ENCODE peak calls at places on chromosomes 11 and 22, in ten cellular contexts. C is heart right ventricle; Y is HCT116; B is pancreas; Q is CD4-positive, alpha-beta T cell; E is PC-9; H is hepatocyte; W is neural crest cell; D is left ventricle myocardium inferior; R is HFFc6. L is an unnamed sample.

GRCh38 chr22:19173047-19174035 is 5.2 kb downstream of the SLC25A1 start:
- DNase-seq in C (no peak), E (peak; percentile 50), Q (no peak), W (no peak), D (no peak), B (no peak), Y (no peak), H (peak; percentile 28), R (no peak), L (no peak)

GRCh38 chr11:95241673-95242072 is 10.7 kb upstream of the SESN3 start:
- DNase-seq in C (no peak), Y (no peak), D (no peak), R (no peak), Q (no peak), E (no peak), W (no peak), B (no peak), H (no peak), L (no peak)

GRCh38 chr22:20412474-20413216 is 18.7 kb downstream of the ZNF74 start:
- DNase-seq in H (no peak), E (no peak), D (no peak), Q (no peak), B (no peak), W (no peak), C (no peak), Y (no peak), R (no peak), L (no peak)

GRCh38 chr11:96748639-96749370 is 359.0 kb downstream of the JRKL start:
- DNase-seq in D (no peak), H (no peak), Y (no peak), W (no peak), B (no peak), Q (no peak), R (peak; percentile 69), E (no peak), C (no peak), L (no peak)

GRCh38 chr22:49327411-49327810 is 500.3 kb downstream of the BRD1 start:
- DNase-seq in D (no peak), B (no peak), E (no peak), H (no peak), Q (no peak), Y (no peak), R (no peak), C (no peak), W (no peak), L (no peak)

GRCh38 chr11:102415252-102415916 is 37.2 kb downstream of the TMEM123 start:
- DNase-seq in R (no peak), E (no peak), B (no peak), C (no peak), Y (no peak), W (no peak), D (no peak), H (no peak), Q (no peak), L (no peak)

GRCh38 chr22:24772493-24773220 is 1.9 kb downstream of the PIWIL3 start:
- DNase-seq in C (no peak), Q (no peak), W (no peak), Y (peak; percentile 61), H (peak; percentile 46), B (no peak), R (peak; percentile 64), E (no peak), D (no peak), L (peak; percentile 53)

GRCh38 chr11:86511086-86511551 is 136.4 kb downstream of the CCDC81 start:
- DNase-seq in Y (no peak), B (no peak), W (no peak), R (peak; percentile 48), H (peak; percentile 27), D (no peak), C (no peak), E (no peak), Q (no peak), L (no peak)

GRCh38 chr11:114291847-114292680 is 4.1 kb upstream of the NNMT start:
- DNase-seq in Q (no peak), H (no peak), E (no peak), B (no peak), W (no peak), R (peak; percentile 64), Y (no peak), D (no peak), C (no peak), L (no peak)

GRCh38 chr11:113896156-113896879 is 8.3 kb upstream of the HTR3B start:
- DNase-seq in B (no peak), D (no peak), Q (no peak), H (peak; percentile 63), E (no peak), R (peak; percentile 17), C (no peak), W (peak; percentile 46), Y (peak; percentile 10), L (peak; percentile 47)

GRCh38 chr11:64321533-64321932 is 3.6 kb downstream of the PRDX5 start:
- DNase-seq in H (peak; percentile 35), D (no peak), C (no peak), B (peak; percentile 60), Q (no peak), W (no peak), R (no peak), Y (no peak), E (peak; percentile 91), L (no peak)

DNA sequence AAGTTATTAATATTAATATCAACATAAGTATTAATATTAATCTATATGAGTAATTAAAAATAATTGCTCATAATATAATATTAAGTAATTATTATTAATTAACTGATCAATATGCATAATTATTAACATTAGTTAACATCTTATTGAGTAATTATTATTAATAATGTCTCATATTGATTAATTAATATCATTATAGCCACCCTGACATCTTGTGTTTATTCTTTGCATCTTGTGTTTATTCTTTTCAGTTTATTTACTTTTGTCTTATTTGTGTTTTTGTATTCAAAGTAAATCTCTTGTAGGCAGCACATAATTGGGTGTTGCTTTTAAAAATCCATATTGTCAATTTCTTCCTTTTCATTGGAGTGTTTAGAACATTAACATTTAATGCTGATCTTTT is 56.6 kb downstream of the MYEOV start:
- DNase-seq in Y (no peak), D (no peak), W (no peak), E (no peak), B (no peak), C (no peak), H (no peak), Q (no peak), R (no peak), L (no peak)
- TF ChIP-seq CTCF in Y (no peak), D (no peak), W (no peak), E (no peak), B (no peak), C (no peak), H (no peak), Q (no peak), R (no peak), L (no peak)

DNA sequence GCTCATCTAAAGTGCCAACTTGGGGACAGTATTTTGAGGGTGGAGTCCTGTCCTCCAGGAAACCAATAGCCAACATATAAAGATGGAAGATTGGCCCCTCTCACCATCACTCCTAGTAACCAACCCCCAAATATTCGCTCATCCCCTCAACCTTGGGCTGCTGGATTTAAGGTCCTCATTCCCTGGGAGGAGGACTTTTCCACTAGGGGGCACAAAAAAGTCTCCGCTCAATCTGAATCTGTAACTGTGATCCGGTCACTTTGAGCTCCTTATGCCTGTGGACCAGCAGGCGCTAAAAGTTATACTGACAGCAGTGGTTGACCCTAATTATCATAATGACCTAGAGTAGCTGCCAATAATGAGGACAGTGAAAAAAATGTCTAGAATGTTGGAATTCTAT is 20.5 kb upstream of the CLPB start:
- DNase-seq in W (no peak), D (no peak), Y (no peak), R (no peak), Q (no peak), E (no peak), H (no peak), B (no peak), C (no peak), L (no peak)
- TF ChIP-seq CTCF in W (no peak), D (no peak), Y (peak; percentile 25), R (peak; percentile 42), Q (no peak), E (no peak), H (no peak), B (no peak), C (no peak), L (no peak)

GRCh38 chr11:17471501-17471900 is 5.1 kb downstream of the ABCC8 start:
- DNase-seq in Y (no peak), H (no peak), D (no peak), B (no peak), R (no peak), Q (no peak), W (no peak), C (no peak), E (no peak), L (no peak)

GRCh38 chr11:17469998-17470397 is 6.6 kb downstream of the ABCC8 start:
- DNase-seq in B (no peak), R (no peak), Y (no peak), W (no peak), H (no peak), C (no peak), D (no peak), Q (no peak), E (no peak), L (no peak)

GRCh38 chr11:17475666-17476316 is 854 bp downstream of the ABCC8 start:
- DNase-seq in D (no peak), C (no peak), Y (no peak), H (no peak), B (no peak), R (no peak), W (peak; percentile 13), E (no peak), Q (no peak), L (peak; percentile 11)

GRCh38 chr11:17472467-17472866 is 4.2 kb downstream of the ABCC8 start:
- DNase-seq in Y (no peak), R (no peak), Q (no peak), E (no peak), W (no peak), H (no peak), D (no peak), C (no peak), B (no peak), L (no peak)

DNA sequence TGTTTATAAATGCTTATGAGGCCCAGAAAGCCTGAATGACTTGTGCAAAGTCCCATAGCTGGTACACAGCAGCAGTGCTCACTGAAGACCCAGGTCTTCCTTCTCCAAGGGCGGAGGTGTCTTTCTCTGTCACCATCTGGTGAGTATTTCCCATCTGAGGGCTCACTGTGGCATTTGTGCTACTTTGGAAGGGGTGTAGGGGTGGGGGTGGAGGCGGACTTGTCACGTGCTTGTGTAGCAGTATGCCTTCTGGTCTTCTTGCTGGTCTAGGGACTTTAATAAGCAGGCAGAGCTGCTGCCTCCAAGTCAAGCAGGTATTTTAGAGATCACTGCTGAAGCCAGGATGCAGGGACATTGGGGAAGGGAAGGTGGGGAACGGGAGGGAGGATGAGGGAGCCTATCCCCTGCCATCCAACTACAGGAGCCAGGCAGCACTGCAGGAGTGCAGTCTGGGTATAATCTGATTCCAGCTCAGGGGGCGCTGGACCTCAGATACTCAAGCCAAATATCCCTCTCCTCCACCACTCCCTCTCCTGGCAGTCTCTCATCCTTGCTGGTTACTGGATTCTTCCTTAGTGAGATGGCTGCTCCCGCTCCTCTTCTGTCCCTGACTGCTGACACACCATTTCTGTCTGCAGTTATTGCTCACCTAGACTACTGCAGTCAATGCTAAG is 3.4 kb downstream of the ABCC8 start:
- DNase-seq in H (peak; percentile 50), W (peak; percentile 41), R (peak; percentile 48), C (no peak), Y (peak; percentile 68), D (no peak), B (no peak), Q (no peak), E (no peak), L (peak; percentile 66)
- TF ChIP-seq CTCF in H (no peak), W (peak; percentile 51), R (peak; percentile 62), C (no peak), Y (peak; percentile 73), D (no peak), B (no peak), Q (no peak), E (peak; percentile 46), L (no peak)

GRCh38 chr22:32518848-32519247 is 44.2 kb downstream of the FBXO7 start:
- DNase-seq in B (no peak), Q (no peak), C (no peak), R (no peak), Y (peak; percentile 15), D (no peak), W (no peak), E (no peak), H (no peak), L (no peak)
- TF ChIP-seq CTCF in B (no peak), Q (no peak), C (no peak), R (peak; percentile 49), Y (peak; percentile 51), D (no peak), W (peak; percentile 33), E (peak; percentile 59), H (no peak), L (no peak)